ENCODE peak calls at places on chromosomes 11 and 22, in six cellular contexts. One of them, this sample, is unnamed.

GRCh38 chr11:128467610-128468041 is 119.7 kb downstream of the ETS1 start:
- DNase-seq in mesothelial cell of epicardium: no peak
- DNase-seq in PC-9: peak; percentile 87
- DNase-seq in brain microvascular endothelial cell: peak; percentile 100
- DNase-seq in coronary artery: peak; percentile 88
- DNase-seq in suprapubic skin: peak; percentile 80
- DNase-seq in this sample: peak; percentile 89

GRCh38 chr11:95363710-95364109 is 132.7 kb upstream of the SESN3 start:
- DNase-seq in mesothelial cell of epicardium: no peak
- DNase-seq in PC-9: no peak
- DNase-seq in brain microvascular endothelial cell: no peak
- DNase-seq in coronary artery: no peak
- DNase-seq in suprapubic skin: no peak
- DNase-seq in this sample: no peak

GRCh38 chr11:88704505-88704904 is 361.3 kb downstream of the GRM5 start:
- DNase-seq in mesothelial cell of epicardium: no peak
- DNase-seq in PC-9: no peak
- DNase-seq in brain microvascular endothelial cell: peak; percentile 0
- DNase-seq in coronary artery: no peak
- DNase-seq in suprapubic skin: no peak
- DNase-seq in this sample: no peak

GRCh38 chr11:43810929-43811596 is 69.6 kb upstream of the ALKBH3 start:
- DNase-seq in mesothelial cell of epicardium: no peak
- DNase-seq in PC-9: no peak
- DNase-seq in brain microvascular endothelial cell: no peak
- DNase-seq in coronary artery: no peak
- DNase-seq in suprapubic skin: no peak
- DNase-seq in this sample: no peak

GRCh38 chr11:64094463-64095223 is 58.9 kb downstream of the FLRT1 start:
- DNase-seq in mesothelial cell of epicardium: no peak
- DNase-seq in PC-9: peak; percentile 84
- DNase-seq in brain microvascular endothelial cell: peak; percentile 74
- DNase-seq in coronary artery: no peak
- DNase-seq in suprapubic skin: no peak
- DNase-seq in this sample: peak; percentile 89

GRCh38 chr11:88284306-88285057 is 53.1 kb downstream of the CTSC start:
- DNase-seq in mesothelial cell of epicardium: no peak
- DNase-seq in PC-9: no peak
- DNase-seq in brain microvascular endothelial cell: no peak
- DNase-seq in coronary artery: no peak
- DNase-seq in suprapubic skin: no peak
- DNase-seq in this sample: no peak

GRCh38 chr11:73818838-73819237 is 31.2 kb downstream of the MRPL48 start:
- DNase-seq in mesothelial cell of epicardium: no peak
- DNase-seq in PC-9: no peak
- DNase-seq in brain microvascular endothelial cell: no peak
- DNase-seq in coronary artery: no peak
- DNase-seq in suprapubic skin: no peak
- DNase-seq in this sample: no peak

GRCh38 chr11:115330693-115331482 is 173.3 kb downstream of the CADM1 start:
- DNase-seq in mesothelial cell of epicardium: no peak
- DNase-seq in PC-9: no peak
- DNase-seq in brain microvascular endothelial cell: no peak
- DNase-seq in coronary artery: no peak
- DNase-seq in suprapubic skin: no peak
- DNase-seq in this sample: no peak

GRCh38 chr11:4430060-4430459 is 19.0 kb upstream of the OR52K2 start:
- DNase-seq in mesothelial cell of epicardium: no peak
- DNase-seq in PC-9: no peak
- DNase-seq in brain microvascular endothelial cell: no peak
- DNase-seq in coronary artery: no peak
- DNase-seq in suprapubic skin: no peak
- DNase-seq in this sample: no peak

GRCh38 chr11:48081151-48082010 is 101.0 kb downstream of the PTPRJ start:
- DNase-seq in mesothelial cell of epicardium: no peak
- DNase-seq in PC-9: no peak
- DNase-seq in brain microvascular endothelial cell: peak; percentile 68
- DNase-seq in coronary artery: peak; percentile 88
- DNase-seq in suprapubic skin: peak; percentile 66
- DNase-seq in this sample: no peak

GRCh38 chr11:59865031-59865430 is 1.3 kb downstream of the TCN1 start:
- DNase-seq in mesothelial cell of epicardium: no peak
- DNase-seq in PC-9: peak; percentile 47
- DNase-seq in brain microvascular endothelial cell: peak; percentile 35
- DNase-seq in coronary artery: no peak
- DNase-seq in suprapubic skin: no peak
- DNase-seq in this sample: no peak

GRCh38 chr11:58637367-58637766 is 14.9 kb downstream of the CNTF start:
- DNase-seq in mesothelial cell of epicardium: no peak
- DNase-seq in PC-9: no peak
- DNase-seq in brain microvascular endothelial cell: no peak
- DNase-seq in coronary artery: no peak
- DNase-seq in suprapubic skin: no peak
- DNase-seq in this sample: no peak

GRCh38 chr11:94104734-94105133 is 23.9 kb upstream of the PANX1 start:
- DNase-seq in mesothelial cell of epicardium: no peak
- DNase-seq in PC-9: no peak
- DNase-seq in brain microvascular endothelial cell: no peak
- DNase-seq in coronary artery: no peak
- DNase-seq in suprapubic skin: no peak
- DNase-seq in this sample: no peak

GRCh38 chr11:9315078-9315688 is 790 bp upstream of the TMEM41B start:
- DNase-seq in mesothelial cell of epicardium: no peak
- DNase-seq in PC-9: no peak
- DNase-seq in brain microvascular endothelial cell: no peak
- DNase-seq in coronary artery: no peak
- DNase-seq in suprapubic skin: no peak
- DNase-seq in this sample: no peak

GRCh38 chr22:36860821-36861659 is at the start of gene NCF4:
- DNase-seq in mesothelial cell of epicardium: no peak
- DNase-seq in PC-9: no peak
- DNase-seq in brain microvascular endothelial cell: no peak
- DNase-seq in coronary artery: no peak
- DNase-seq in suprapubic skin: peak; percentile 79
- DNase-seq in this sample: no peak

GRCh38 chr11:111604392-111605009 is 2.3 kb downstream of the SIK2 start:
- DNase-seq in mesothelial cell of epicardium: no peak
- DNase-seq in PC-9: peak; percentile 69
- DNase-seq in brain microvascular endothelial cell: peak; percentile 34
- DNase-seq in coronary artery: no peak
- DNase-seq in suprapubic skin: no peak
- DNase-seq in this sample: no peak

GRCh38 chr11:124113890-124114289 is 1.4 kb upstream of the VWA5A start:
- DNase-seq in mesothelial cell of epicardium: no peak
- DNase-seq in PC-9: no peak
- DNase-seq in brain microvascular endothelial cell: no peak
- DNase-seq in coronary artery: no peak
- DNase-seq in suprapubic skin: no peak
- DNase-seq in this sample: no peak

GRCh38 chr11:116336540-116336939 is 436.2 kb downstream of the BUD13 start:
- DNase-seq in mesothelial cell of epicardium: no peak
- DNase-seq in PC-9: no peak
- DNase-seq in brain microvascular endothelial cell: no peak
- DNase-seq in coronary artery: peak; percentile 21
- DNase-seq in suprapubic skin: no peak
- DNase-seq in this sample: no peak

GRCh38 chr11:102800774-102801173 is 2.8 kb upstream of the MMP1 start:
- DNase-seq in mesothelial cell of epicardium: no peak
- DNase-seq in PC-9: no peak
- DNase-seq in brain microvascular endothelial cell: no peak
- DNase-seq in coronary artery: no peak
- DNase-seq in suprapubic skin: peak; percentile 66
- DNase-seq in this sample: no peak

GRCh38 chr11:1226981-1227550 is 4.2 kb downstream of the MUC5B start:
- DNase-seq in mesothelial cell of epicardium: peak; percentile 15
- DNase-seq in PC-9: no peak
- DNase-seq in brain microvascular endothelial cell: no peak
- DNase-seq in coronary artery: no peak
- DNase-seq in suprapubic skin: peak; percentile 57
- DNase-seq in this sample: no peak

GRCh38 chr11:84890706-84891105 is 736.4 kb downstream of the DLG2 start:
- DNase-seq in mesothelial cell of epicardium: no peak
- DNase-seq in PC-9: no peak
- DNase-seq in brain microvascular endothelial cell: peak; percentile 37
- DNase-seq in coronary artery: no peak
- DNase-seq in suprapubic skin: no peak
- DNase-seq in this sample: no peak

GRCh38 chr11:27358306-27358705 is 4.7 kb downstream of the CCDC34 start:
- DNase-seq in mesothelial cell of epicardium: no peak
- DNase-seq in PC-9: no peak
- DNase-seq in brain microvascular endothelial cell: no peak
- DNase-seq in coronary artery: no peak
- DNase-seq in suprapubic skin: no peak
- DNase-seq in this sample: no peak

GRCh38 chr11:95330332-95330731 is 99.3 kb upstream of the SESN3 start:
- DNase-seq in mesothelial cell of epicardium: no peak
- DNase-seq in PC-9: no peak
- DNase-seq in brain microvascular endothelial cell: no peak
- DNase-seq in coronary artery: no peak
- DNase-seq in suprapubic skin: no peak
- DNase-seq in this sample: peak; percentile 87

GRCh38 chr11:111336582-111337256 is 38.4 kb downstream of the POU2AF3 start:
- DNase-seq in mesothelial cell of epicardium: no peak
- DNase-seq in PC-9: peak; percentile 79
- DNase-seq in brain microvascular endothelial cell: no peak
- DNase-seq in coronary artery: no peak
- DNase-seq in suprapubic skin: no peak
- DNase-seq in this sample: no peak

GRCh38 chr11:5046754-5047330 is 516 bp downstream of the OR52J3 start:
- DNase-seq in mesothelial cell of epicardium: no peak
- DNase-seq in PC-9: no peak
- DNase-seq in brain microvascular endothelial cell: no peak
- DNase-seq in coronary artery: no peak
- DNase-seq in suprapubic skin: no peak
- DNase-seq in this sample: no peak

GRCh38 chr11:125224391-125225015 is 60.0 kb downstream of the PKNOX2 start:
- DNase-seq in mesothelial cell of epicardium: no peak
- DNase-seq in PC-9: no peak
- DNase-seq in brain microvascular endothelial cell: peak; percentile 51
- DNase-seq in coronary artery: no peak
- DNase-seq in suprapubic skin: no peak
- DNase-seq in this sample: no peak

GRCh38 chr11:29310016-29310415 is 706.8 kb downstream of the KCNA4 start:
- DNase-seq in mesothelial cell of epicardium: no peak
- DNase-seq in PC-9: no peak
- DNase-seq in brain microvascular endothelial cell: no peak
- DNase-seq in coronary artery: no peak
- DNase-seq in suprapubic skin: no peak
- DNase-seq in this sample: no peak

GRCh38 chr11:12587333-12587997 is 86.8 kb upstream of the TEAD1 start:
- DNase-seq in mesothelial cell of epicardium: no peak
- DNase-seq in PC-9: peak; percentile 74
- DNase-seq in brain microvascular endothelial cell: peak; percentile 25
- DNase-seq in coronary artery: no peak
- DNase-seq in suprapubic skin: no peak
- DNase-seq in this sample: no peak

GRCh38 chr11:66891849-66892660 is 35.2 kb downstream of the LRFN4 start:
- DNase-seq in mesothelial cell of epicardium: no peak
- DNase-seq in PC-9: peak; percentile 96
- DNase-seq in brain microvascular endothelial cell: peak; percentile 96
- DNase-seq in coronary artery: no peak
- DNase-seq in suprapubic skin: no peak
- DNase-seq in this sample: no peak

GRCh38 chr11:762421-763072 is 14.7 kb downstream of the GATD1 start:
- DNase-seq in mesothelial cell of epicardium: no peak
- DNase-seq in PC-9: peak; percentile 93
- DNase-seq in brain microvascular endothelial cell: peak; percentile 33
- DNase-seq in coronary artery: peak; percentile 74
- DNase-seq in suprapubic skin: peak; percentile 66
- DNase-seq in this sample: no peak

GRCh38 chr11:63535734-63536133 is 874 bp upstream of the PLAAT4 start:
- DNase-seq in mesothelial cell of epicardium: no peak
- DNase-seq in PC-9: no peak
- DNase-seq in brain microvascular endothelial cell: no peak
- DNase-seq in coronary artery: no peak
- DNase-seq in suprapubic skin: no peak
- DNase-seq in this sample: no peak

DNA sequence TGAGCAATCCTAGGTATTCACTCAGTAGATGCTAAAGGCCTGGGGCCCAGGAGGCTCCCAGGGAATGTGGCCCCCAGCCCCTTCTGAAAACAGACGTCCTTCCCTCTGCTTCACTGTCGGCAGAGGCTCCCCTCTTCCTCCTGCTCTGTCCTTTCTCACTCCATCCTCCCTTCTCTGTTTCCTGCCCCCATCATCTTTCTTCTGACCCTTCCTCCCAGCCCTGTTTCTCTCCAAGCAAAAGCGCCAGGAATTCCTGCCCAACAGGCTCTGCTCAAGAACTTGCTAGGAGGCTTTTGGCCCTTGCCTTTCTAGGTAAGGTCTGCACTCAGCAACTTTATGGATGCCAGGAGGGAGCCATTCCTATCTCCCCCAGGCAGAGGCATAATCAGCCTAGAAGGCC is 300.5 kb downstream of the NTM start:
- DNase-seq in mesothelial cell of epicardium: no peak
- DNase-seq in PC-9: no peak
- DNase-seq in brain microvascular endothelial cell: no peak
- DNase-seq in coronary artery: no peak
- DNase-seq in suprapubic skin: no peak
- DNase-seq in this sample: no peak
- TF ChIP-seq CTCF in mesothelial cell of epicardium: no peak
- TF ChIP-seq CTCF in PC-9: no peak
- TF ChIP-seq CTCF in brain microvascular endothelial cell: no peak
- TF ChIP-seq CTCF in coronary artery: no peak
- TF ChIP-seq CTCF in suprapubic skin: no peak
- TF ChIP-seq CTCF in this sample: no peak

GRCh38 chr22:49046546-49047305 is 780.9 kb downstream of the BRD1 start:
- DNase-seq in mesothelial cell of epicardium: no peak
- DNase-seq in PC-9: no peak
- DNase-seq in brain microvascular endothelial cell: peak; percentile 5
- DNase-seq in coronary artery: no peak
- DNase-seq in suprapubic skin: peak; percentile 61
- DNase-seq in this sample: no peak
- TF ChIP-seq CTCF in mesothelial cell of epicardium: no peak
- TF ChIP-seq CTCF in PC-9: peak; percentile 59
- TF ChIP-seq CTCF in brain microvascular endothelial cell: peak; percentile 47
- TF ChIP-seq CTCF in coronary artery: no peak
- TF ChIP-seq CTCF in suprapubic skin: no peak
- TF ChIP-seq CTCF in this sample: peak; percentile 56

GRCh38 chr11:32331098-32331497 is 104.2 kb downstream of the WT1 start:
- DNase-seq in mesothelial cell of epicardium: no peak
- DNase-seq in PC-9: no peak
- DNase-seq in brain microvascular endothelial cell: no peak
- DNase-seq in coronary artery: no peak
- DNase-seq in suprapubic skin: no peak
- DNase-seq in this sample: no peak
- TF ChIP-seq CTCF in mesothelial cell of epicardium: no peak
- TF ChIP-seq CTCF in PC-9: no peak
- TF ChIP-seq CTCF in brain microvascular endothelial cell: no peak
- TF ChIP-seq CTCF in coronary artery: no peak
- TF ChIP-seq CTCF in suprapubic skin: no peak
- TF ChIP-seq CTCF in this sample: no peak

DNA sequence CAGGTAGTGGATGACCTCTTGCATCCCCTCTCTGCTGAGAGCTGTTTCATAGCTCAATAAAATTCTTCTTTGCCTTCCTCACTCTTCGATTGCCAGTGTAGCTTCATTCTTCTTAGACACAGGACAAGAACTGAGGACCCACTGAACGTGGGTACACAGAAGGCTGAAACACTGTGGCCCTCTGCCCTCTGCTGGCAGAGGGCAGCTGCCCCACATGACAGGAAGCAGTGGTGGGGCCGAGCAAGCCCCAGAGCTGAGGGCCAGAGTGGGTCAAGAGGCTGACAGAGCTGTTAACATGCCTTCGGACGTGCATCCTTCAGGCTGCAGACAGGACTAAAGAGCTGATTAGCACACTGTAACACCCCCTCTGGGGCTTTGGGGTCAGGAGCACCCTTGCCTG is 15.6 kb downstream of the SMC1B start:
- DNase-seq in mesothelial cell of epicardium: no peak
- DNase-seq in PC-9: no peak
- DNase-seq in brain microvascular endothelial cell: no peak
- DNase-seq in coronary artery: no peak
- DNase-seq in suprapubic skin: no peak
- DNase-seq in this sample: no peak
- TF ChIP-seq CTCF in mesothelial cell of epicardium: no peak
- TF ChIP-seq CTCF in PC-9: no peak
- TF ChIP-seq CTCF in brain microvascular endothelial cell: no peak
- TF ChIP-seq CTCF in coronary artery: no peak
- TF ChIP-seq CTCF in suprapubic skin: no peak
- TF ChIP-seq CTCF in this sample: no peak